ENCODE peak calls at places on chromosomes 2 and 18, in four cellular contexts. N is A549, E is transverse colon, L is heart left ventricle. H is an unnamed sample. For H3K9me3, the result is how much of the 10 kb centered on the place peaks cover.

GRCh38 chr2:39379643-39380524 is 57.2 kb downstream of the MAP4K3 start:
- DNase-seq in N (peak), E (no peak), L (no peak), H (no peak)

GRCh38 chr2:71503827-71504226 is 50.5 kb downstream of the DYSF start:
- DNase-seq in N (no peak), E (no peak), L (peak), H (no peak)

GRCh38 chr2:18516112-18516511 is 44.3 kb downstream of the RDH14 start:
- DNase-seq in N (no peak), E (no peak), L (no peak), H (no peak)

GRCh38 chr2:128395196-128395595 is 76.5 kb upstream of the HS6ST1 start:
- DNase-seq in N (no peak), E (no peak), L (peak), H (peak)

GRCh38 chr2:223088866-223089265 is 36.9 kb downstream of the KCNE4 start:
- DNase-seq in N (no peak), E (no peak), L (no peak), H (no peak)

GRCh38 chr18:2653467-2653866 is 2.1 kb upstream of the SMCHD1 start:
- DNase-seq in N (no peak), E (no peak), L (no peak), H (no peak)

GRCh38 chr2:208046686-208047085 is 21.4 kb upstream of the PLEKHM3 start:
- DNase-seq in N (no peak), E (no peak), L (no peak), H (no peak)

GRCh38 chr2:40101076-40101688 is 322.1 kb upstream of the THUMPD2 start:
- DNase-seq in N (no peak), E (no peak), L (no peak), H (no peak)

GRCh38 chr18:47911877-47912276 is 18.6 kb downstream of the SMAD2 start:
- DNase-seq in N (no peak), E (no peak), L (no peak), H (no peak)

GRCh38 chr18:8107426-8107825 is 501.8 kb upstream of the RAB12 start:
- DNase-seq in N (no peak), E (no peak), L (no peak), H (no peak)

GRCh38 chr2:229660951-229661350 is 53.4 kb downstream of the DNER start:
- DNase-seq in N (no peak), E (no peak), L (no peak), H (no peak)

GRCh38 chr18:76064998-76065397 is 430.0 kb downstream of the ZNF516 start:
- DNase-seq in N (no peak), E (no peak), L (no peak), H (peak)

GRCh38 chr2:150280255-150280654 is 207.2 kb downstream of the RND3 start:
- DNase-seq in N (no peak), E (no peak), L (no peak), H (no peak)

GRCh38 chr2:209579236-209579749 is 155.4 kb downstream of the MAP2 start:
- DNase-seq in N (no peak), E (no peak), L (peak), H (no peak)

GRCh38 chr2:165898381-165898780 is 55.2 kb downstream of the TTC21B start:
- DNase-seq in N (no peak), E (no peak), L (no peak), H (no peak)

DNA sequence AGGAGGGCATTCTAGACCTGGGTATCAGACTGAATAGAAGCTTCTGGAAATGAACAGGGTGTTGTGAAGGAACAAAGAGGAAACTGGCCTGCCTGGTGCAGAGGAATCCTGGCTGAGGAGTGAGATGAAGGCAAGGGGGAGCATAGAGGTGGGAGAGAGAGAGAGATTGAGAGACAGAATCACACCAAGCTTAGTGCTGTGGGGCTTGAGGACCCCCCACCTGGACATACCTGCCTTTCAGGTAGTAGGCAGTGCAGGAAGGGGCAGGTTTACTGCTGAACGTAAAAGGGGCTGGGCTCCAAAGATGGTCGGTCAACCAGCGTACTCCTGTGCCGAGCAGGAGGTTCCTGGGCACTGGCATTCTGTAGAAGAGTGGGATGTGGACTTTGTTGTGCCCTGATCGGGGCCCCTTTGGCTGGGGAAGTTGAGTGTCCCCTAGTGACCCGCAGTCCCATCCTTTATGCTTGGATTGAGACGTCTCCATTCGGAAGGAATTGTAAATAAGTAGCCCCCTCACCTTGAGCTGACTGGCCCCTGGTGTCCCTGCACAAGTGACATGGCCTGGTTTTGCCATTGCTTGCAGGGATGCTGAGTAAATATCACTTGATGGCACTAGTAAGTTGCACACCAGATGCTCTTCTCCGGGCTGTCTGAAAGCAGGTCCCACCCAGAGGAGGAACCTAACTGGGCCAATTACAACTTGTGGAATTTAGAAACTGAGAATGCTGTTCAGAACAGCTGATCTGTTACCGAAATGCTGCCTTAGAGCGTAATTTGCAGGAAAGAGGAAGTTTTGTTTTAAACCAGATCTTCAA is 1.4 kb downstream of the UBE2F start:
- DNase-seq in N (peak), E (peak), L (no peak), H (no peak)
- TF ChIP-seq POLR2A in N (no peak), E (no peak), L (no peak), H (no peak)

DNA sequence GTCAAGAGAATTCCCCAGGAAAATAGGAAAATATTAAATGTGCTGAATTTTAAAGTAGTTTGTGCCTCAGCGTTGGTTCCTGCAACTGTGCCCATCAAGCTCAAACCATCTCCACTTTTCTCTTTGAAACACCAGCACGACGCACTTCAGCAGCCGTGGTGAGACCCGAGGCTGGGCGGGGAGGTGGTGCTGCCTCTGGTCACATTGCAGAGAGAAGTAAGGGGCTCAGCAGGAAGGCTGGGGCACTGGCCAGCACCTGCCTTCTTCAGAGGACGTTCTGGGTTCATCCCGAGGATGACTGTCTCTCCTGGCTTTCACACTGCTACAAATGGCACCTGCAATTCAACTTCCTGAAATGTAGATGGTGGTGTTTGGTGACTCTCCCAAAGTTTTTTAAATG is 323.7 kb upstream of the SALL3 start:
- DNase-seq in N (no peak), E (no peak), L (no peak), H (no peak)
- H3K9me3 ChIP-seq in N (under half), E (under half), L (under half), H (under half)

GRCh38 chr2:210626849-210627248 is 70.5 kb downstream of the CPS1 start:
- DNase-seq in N (no peak), E (no peak), L (no peak), H (no peak)

GRCh38 chr2:210635257-210635656 is 78.9 kb downstream of the CPS1 start:
- DNase-seq in N (no peak), E (no peak), L (no peak), H (no peak)

GRCh38 chr2:210633699-210634098 is 77.3 kb downstream of the CPS1 start:
- DNase-seq in N (no peak), E (no peak), L (no peak), H (no peak)

DNA sequence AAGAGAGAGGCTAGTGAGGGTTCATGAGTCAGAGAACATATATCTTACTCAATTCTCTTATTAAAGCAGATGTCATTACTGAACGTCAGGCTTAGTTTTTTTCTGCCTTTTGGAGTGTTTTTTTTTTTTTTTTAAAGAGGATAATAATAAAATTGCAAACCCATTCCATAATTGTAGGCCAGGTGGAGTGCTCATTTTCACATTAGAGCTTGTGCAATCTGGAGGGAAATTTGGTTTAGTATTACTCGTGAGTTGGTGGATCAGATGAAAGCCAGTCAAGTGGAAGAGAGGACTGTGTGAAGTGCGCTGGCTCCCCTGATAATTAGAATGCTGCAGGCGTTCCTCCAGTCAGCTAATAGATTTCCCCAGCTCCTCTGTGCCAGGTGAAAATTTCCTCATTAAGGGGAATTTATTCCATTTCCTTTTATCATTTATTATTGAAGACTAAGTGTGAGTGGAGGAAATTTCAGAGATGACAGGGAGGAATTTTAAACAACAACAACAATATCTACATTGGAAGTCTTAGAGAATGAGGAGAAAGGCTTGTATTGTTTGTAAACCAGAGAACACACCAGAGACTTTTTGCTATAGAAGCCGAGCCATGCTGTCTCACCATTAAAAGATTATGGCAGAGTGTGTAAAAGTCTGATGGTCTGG is 74.6 kb downstream of the CPS1 start:
- DNase-seq in N (no peak), E (no peak), L (no peak), H (no peak)
- H3K4me3 ChIP-seq in N (no peak), E (no peak), L (no peak), H (no peak)

GRCh38 chr18:79507546-79508480 is 112.1 kb downstream of the NFATC1 start:
- DNase-seq in N (no peak), E (peak), L (peak), H (peak)
- TF ChIP-seq POLR2A in N (no peak), E (no peak), L (no peak), H (no peak)